ENCODE peak calls at places on chromosomes 16 and 17, in five cellular contexts. Y, Q, Z, B and L are unnamed samples. For H3K4me1, the result is how much of the 10 kb centered on the place peaks cover.

GRCh38 chr17:34569591-34569990 is 9.8 kb upstream of the TMEM132E start:
- DNase-seq in B (no peak), Z (no peak), Q (no peak), Y (no peak), L (no peak)

GRCh38 chr17:34171245-34171818 is 83.8 kb upstream of the CCL2 start:
- DNase-seq in Z (peak), B (peak), Y (peak), Q (peak), L (no peak)

GRCh38 chr17:47701603-47702002 is 7.6 kb downstream of the TBKBP1 start:
- DNase-seq in Z (no peak), B (no peak), Y (no peak), Q (no peak), L (peak)

GRCh38 chr16:9008335-9009260 is 44.9 kb upstream of the USP7 start:
- DNase-seq in Q (peak), Z (peak), B (peak), Y (peak), L (peak)

GRCh38 chr16:54766355-54766754 is 164.3 kb upstream of the IRX5 start:
- DNase-seq in Z (no peak), Y (no peak), Q (no peak), B (no peak), L (no peak)

GRCh38 chr16:4404247-4404966 is 12.0 kb downstream of the CORO7 start:
- DNase-seq in Y (peak), B (peak), Q (no peak), Z (peak), L (peak)

GRCh38 chr17:47288531-47289116 is 35.0 kb downstream of the ITGB3 start:
- DNase-seq in Q (no peak), B (no peak), Y (no peak), Z (no peak), L (no peak)

GRCh38 chr16:67526149-67526732 is 2.4 kb upstream of the RIPOR1 start:
- DNase-seq in Z (no peak), B (no peak), Y (no peak), Q (no peak), L (no peak)

GRCh38 chr17:15910791-15911190 is 34.1 kb upstream of the ADORA2B start:
- DNase-seq in B (no peak), Y (no peak), Z (no peak), Q (no peak), L (no peak)

GRCh38 chr17:2459917-2460271 is 51.8 kb downstream of the METTL16 start:
- DNase-seq in B (no peak), Z (no peak), Y (no peak), Q (no peak), L (no peak)

GRCh38 chr16:76946879-76947278 is 244.1 kb upstream of the MON1B start:
- DNase-seq in Y (peak), Z (no peak), Q (no peak), B (no peak), L (no peak)

GRCh38 chr17:60601443-60602384 is 1.7 kb downstream of the PPM1D start:
- DNase-seq in Q (peak), Z (peak), Y (peak), B (peak), L (no peak)

GRCh38 chr16:15618392-15618791 is 24.6 kb downstream of the MARF1 start:
- DNase-seq in B (no peak), Z (no peak), Q (no peak), Y (no peak), L (no peak)

GRCh38 chr17:59149841-59150511 is 5.0 kb downstream of the SKA2 start:
- DNase-seq in Y (no peak), Q (no peak), Z (no peak), B (no peak), L (no peak)

GRCh38 chr16:27472091-27473020 is 70.4 kb downstream of the IL21R start:
- DNase-seq in B (no peak), Z (no peak), Q (no peak), Y (no peak), L (peak)

GRCh38 chr17:61205406-61205805 is 194.2 kb upstream of the TBX2 start:
- DNase-seq in Z (no peak), Q (no peak), B (no peak), Y (no peak), L (no peak)

GRCh38 chr17:55056530-55056929 is 88.0 kb downstream of the STXBP4 start:
- DNase-seq in Y (peak), B (no peak), Q (peak), Z (no peak), L (no peak)

GRCh38 chr16:84503751-84504395 is 586 bp downstream of the MEAK7 start:
- DNase-seq in B (no peak), Z (no peak), Q (no peak), Y (no peak), L (peak)

GRCh38 chr17:32103476-32104113 is 38.7 kb upstream of the RHOT1 start:
- DNase-seq in Z (no peak), Q (no peak), B (no peak), Y (no peak), L (no peak)

GRCh38 chr16:80623376-80623775 is 82.6 kb downstream of the DYNLRB2 start:
- DNase-seq in Y (no peak), Z (no peak), Q (no peak), B (no peak), L (no peak)

GRCh38 chr16:46886764-46887523 is 2.8 kb downstream of the GPT2 start:
- DNase-seq in Z (no peak), Y (no peak), B (no peak), Q (no peak), L (no peak)

GRCh38 chr17:4710693-4711634 is 532 bp downstream of the ARRB2 start:
- DNase-seq in B (peak), Y (no peak), Z (peak), Q (no peak), L (peak)

GRCh38 chr17:39626171-39626670 is 531 bp upstream of the PPP1R1B start:
- DNase-seq in Q (no peak), Z (no peak), B (no peak), Y (no peak), L (no peak)

GRCh38 chr16:53528797-53529196 is 25.8 kb upstream of the AKTIP start:
- DNase-seq in Z (no peak), Q (no peak), Y (no peak), B (no peak), L (no peak)

GRCh38 chr17:1203111-1203966 is 23.6 kb upstream of the ABR start:
- DNase-seq in B (peak), Y (no peak), Z (peak), Q (peak), L (peak)

GRCh38 chr16:88736088-88736487 is 29.8 kb downstream of the CTU2 start:
- DNase-seq in Y (no peak), Z (no peak), Q (no peak), B (no peak), L (no peak)

GRCh38 chr17:3318336-3318735 is 20.2 kb upstream of the OR3A1 start:
- DNase-seq in Z (no peak), B (no peak), Q (no peak), Y (no peak), L (no peak)

GRCh38 chr17:65101371-65101770 is 35.8 kb upstream of the RGS9 start:
- DNase-seq in Q (no peak), B (no peak), Z (no peak), Y (no peak), L (no peak)

GRCh38 chr16:48354877-48355585 is 30.2 kb downstream of the SIAH1 start:
- DNase-seq in Y (no peak), B (no peak), Z (no peak), Q (no peak), L (no peak)

GRCh38 chr17:81419886-81420768 is 24.9 kb downstream of the BAHCC1 start:
- DNase-seq in Q (peak), Y (no peak), Z (no peak), B (no peak), L (no peak)

GRCh38 chr17:48760411-48760810 is 31.9 kb upstream of the HOXB13 start:
- DNase-seq in Z (no peak), Q (no peak), Y (no peak), B (no peak), L (no peak)

GRCh38 chr16:31458835-31459721 is at the start of gene ARMC5:
- DNase-seq in Y (peak), B (peak), Q (peak), Z (peak), L (peak)

GRCh38 chr16:31459722-31460581 is 651 bp downstream of the ARMC5 start:
- DNase-seq in Y (peak), Q (peak), B (peak), Z (peak), L (peak)

GRCh38 chr16:31456988-31457360 is 2.3 kb upstream of the ARMC5 start:
- DNase-seq in Z (no peak), B (no peak), Q (no peak), Y (no peak), L (no peak)

GRCh38 chr16:31460582-31461002 is 1.3 kb downstream of the ARMC5 start:
- DNase-seq in Z (peak), Y (peak), Q (no peak), B (peak), L (no peak)

DNA sequence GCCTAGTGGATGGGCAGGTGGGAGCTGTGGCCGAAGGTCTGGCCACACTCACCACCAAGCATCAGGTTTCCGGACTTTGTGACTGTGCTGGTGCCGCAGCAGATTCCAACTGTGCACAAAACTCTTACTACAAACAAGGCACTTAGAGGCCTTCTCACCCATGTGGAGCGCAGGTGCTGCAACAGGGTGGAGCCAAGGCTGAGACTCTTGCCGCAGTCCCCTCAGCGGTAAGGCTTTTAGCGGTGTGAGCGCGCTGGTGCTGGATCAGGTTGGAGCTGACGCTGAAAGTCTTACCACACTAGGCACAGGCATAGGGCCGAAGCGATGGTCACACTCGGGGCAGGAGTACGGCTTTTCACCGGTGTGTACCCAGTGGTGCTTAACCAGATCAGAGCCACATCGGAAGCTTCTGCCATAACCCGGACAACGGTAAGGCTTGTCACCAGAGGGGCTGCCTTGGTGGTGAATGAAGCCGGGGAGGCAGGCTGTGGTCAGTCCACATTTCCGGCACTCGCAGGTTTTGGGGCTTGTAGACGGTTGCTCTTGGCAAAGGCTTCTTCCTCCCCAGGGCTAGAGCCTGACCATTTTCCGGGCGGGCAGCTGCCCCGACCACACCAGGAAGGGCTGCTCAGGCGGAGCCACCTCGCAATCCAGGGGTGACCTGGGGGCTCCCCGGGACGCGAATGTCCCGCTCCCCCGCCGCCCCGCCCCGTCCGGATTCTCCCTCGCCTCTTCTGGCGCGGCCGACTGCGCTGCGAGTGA is 1.0 kb upstream of the ARMC5 start:
- DNase-seq in Q (peak), B (peak), Z (peak), Y (peak), L (peak)
- H3K4me1 ChIP-seq in Q (under half), B (half or more), Z (under half), Y (half or more), L (under half)

GRCh38 chr16:57024894-57025680 is 35.7 kb downstream of the NLRC5 start:
- DNase-seq in Q (no peak), Z (no peak), B (no peak), Y (no peak), L (no peak)
- H3K4me1 ChIP-seq in Q (under half), Z (half or more), B (half or more), Y (under half), L (under half)

GRCh38 chr17:46166692-46167249 is 26.5 kb downstream of the KANSL1 start:
- DNase-seq in B (no peak), Q (no peak), Y (no peak), Z (no peak), L (no peak)

GRCh38 chr17:46169913-46170312 is 23.3 kb downstream of the KANSL1 start:
- DNase-seq in Q (no peak), B (no peak), Z (no peak), Y (no peak), L (no peak)

GRCh38 chr17:46163929-46164594 is 29.2 kb downstream of the KANSL1 start:
- DNase-seq in Q (no peak), Z (no peak), Y (no peak), B (no peak), L (no peak)

GRCh38 chr17:46167826-46168569 is 25.2 kb downstream of the KANSL1 start:
- DNase-seq in Z (no peak), B (no peak), Q (no peak), Y (peak), L (no peak)

GRCh38 chr17:46167267-46167666 is 26.0 kb downstream of the KANSL1 start:
- DNase-seq in Q (no peak), Y (no peak), B (no peak), Z (no peak), L (no peak)
- H3K4me1 ChIP-seq in Q (half or more), Y (under half), B (half or more), Z (half or more), L (under half)

DNA sequence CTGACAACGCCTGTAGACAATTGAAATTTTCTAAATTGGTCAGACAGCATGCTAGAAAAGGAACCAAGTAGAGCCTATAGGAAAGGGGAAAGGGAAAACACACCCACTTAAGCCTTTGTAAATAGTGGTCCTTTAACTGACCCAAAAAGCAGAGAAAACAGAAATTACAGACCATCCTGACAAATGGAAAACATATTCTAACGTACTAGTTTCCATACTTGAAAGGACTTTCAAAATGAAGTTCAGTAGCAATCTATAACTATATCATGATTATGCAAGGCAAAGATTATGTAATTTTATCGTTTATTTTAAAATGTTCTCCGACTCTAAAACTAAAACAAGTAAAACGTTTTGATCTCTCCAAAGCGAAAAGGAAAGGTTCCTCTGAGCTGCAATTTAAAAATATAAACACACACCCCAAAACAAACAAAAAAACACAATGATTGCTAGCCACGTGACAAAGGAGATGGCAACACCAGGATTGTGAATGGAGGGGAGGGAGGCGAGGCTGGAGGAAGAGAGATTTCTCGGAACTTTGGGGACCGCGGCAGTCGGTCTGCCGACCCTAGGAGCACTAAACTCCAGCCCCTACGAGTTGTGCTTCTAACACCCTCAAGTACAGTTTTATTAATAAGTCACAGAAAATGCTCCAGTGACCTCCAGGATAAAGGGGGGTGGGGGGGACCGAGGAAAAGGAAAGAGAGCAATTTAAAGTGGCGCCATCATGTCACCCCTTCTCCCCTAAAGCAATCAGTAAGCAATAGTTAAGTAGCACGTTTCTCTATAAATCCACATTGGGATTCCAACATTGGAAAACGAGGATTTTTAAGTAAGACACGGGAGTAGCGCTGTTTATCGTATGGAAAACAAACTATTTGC is 1.7 kb downstream of the KANSL1 start:
- DNase-seq in Y (peak), Q (peak), Z (no peak), B (peak), L (no peak)
- H3K4me1 ChIP-seq in Y (half or more), Q (half or more), Z (half or more), B (half or more), L (under half)

GRCh38 chr17:82534401-82534812 is 14.9 kb downstream of the FOXK2 start:
- DNase-seq in Z (no peak), Y (no peak), B (no peak), Q (no peak), L (no peak)

GRCh38 chr17:82542439-82542838 is 22.9 kb downstream of the FOXK2 start:
- DNase-seq in Q (no peak), B (no peak), Y (no peak), Z (no peak), L (no peak)

GRCh38 chr17:82531431-82531881 is 11.9 kb downstream of the FOXK2 start:
- DNase-seq in Q (no peak), B (no peak), Y (no peak), Z (no peak), L (no peak)

GRCh38 chr17:82536220-82537201 is 17.0 kb downstream of the FOXK2 start:
- DNase-seq in Q (peak), Z (no peak), Y (no peak), B (no peak), L (peak)
- H3K4me1 ChIP-seq in Q (under half), Z (under half), Y (under half), B (under half), L (under half)

GRCh38 chr17:57475786-57476185 is 219.5 kb downstream of the MSI2 start:
- DNase-seq in B (no peak), Y (no peak), Z (no peak), Q (no peak), L (no peak)

GRCh38 chr17:57467801-57468200 is 211.5 kb downstream of the MSI2 start:
- DNase-seq in Q (no peak), Z (no peak), Y (no peak), B (no peak), L (no peak)

GRCh38 chr17:57470906-57471305 is 214.6 kb downstream of the MSI2 start:
- DNase-seq in Z (no peak), Q (no peak), B (no peak), Y (no peak), L (no peak)

GRCh38 chr17:57468932-57469775 is 212.8 kb downstream of the MSI2 start:
- DNase-seq in Y (peak), Q (no peak), B (no peak), Z (no peak), L (no peak)

DNA sequence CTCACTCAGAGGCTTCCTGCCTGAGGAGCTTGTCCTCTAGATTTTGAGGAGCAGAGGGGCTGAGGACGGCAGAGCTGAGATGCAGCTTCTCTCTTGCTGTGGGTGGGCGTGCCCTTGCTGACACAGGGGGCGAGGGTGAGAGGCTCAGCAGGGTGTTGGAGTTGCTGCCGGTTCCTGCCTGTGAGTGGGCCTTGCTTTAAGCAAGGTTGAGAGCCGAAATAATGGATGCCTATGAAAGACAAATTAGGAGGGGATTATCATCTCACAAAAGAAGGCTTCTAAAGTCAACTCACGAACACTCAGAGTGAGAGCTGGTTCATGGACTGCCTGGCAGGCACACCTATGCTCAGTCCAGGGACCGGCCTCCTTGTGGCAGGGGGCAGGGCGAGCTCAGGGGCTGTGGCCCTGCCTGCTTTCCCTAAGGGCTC is 215.6 kb downstream of the MSI2 start:
- DNase-seq in B (no peak), Y (no peak), Q (no peak), Z (no peak), L (no peak)
- H3K4me1 ChIP-seq in B (under half), Y (under half), Q (under half), Z (under half), L (under half)